ENCODE peak calls at places on chromosomes 13 and 19, in four cellular contexts. One of them, this sample, is unnamed.

GRCh38 chr13:63497601-63498000 is 2082.0 kb upstream of the PCDH20 start:
- DNase-seq in stomach: no peak
- DNase-seq in lower lobe of right lung: no peak
- DNase-seq in fibroblast of lung: peak; percentile 13
- DNase-seq in this sample: peak; percentile 16

GRCh38 chr19:11453468-11454341 is 18.3 kb downstream of the PRKCSH start:
- DNase-seq in stomach: no peak
- DNase-seq in lower lobe of right lung: no peak
- DNase-seq in fibroblast of lung: no peak
- DNase-seq in this sample: no peak

GRCh38 chr13:39765801-39766463 is 110.5 kb downstream of the COG6 start:
- DNase-seq in stomach: peak; percentile 46
- DNase-seq in lower lobe of right lung: peak; percentile 50
- DNase-seq in fibroblast of lung: peak; percentile 37
- DNase-seq in this sample: peak; percentile 40

GRCh38 chr19:2055871-2056809 is 5.1 kb upstream of the MKNK2 start:
- DNase-seq in stomach: no peak
- DNase-seq in lower lobe of right lung: no peak
- DNase-seq in fibroblast of lung: peak; percentile 74
- DNase-seq in this sample: no peak

GRCh38 chr13:77429320-77430142 is 102.6 kb upstream of the MYCBP2 start:
- DNase-seq in stomach: no peak
- DNase-seq in lower lobe of right lung: no peak
- DNase-seq in fibroblast of lung: peak; percentile 78
- DNase-seq in this sample: no peak

GRCh38 chr13:52838433-52839107 is 9.9 kb downstream of the PCDH8 start:
- DNase-seq in stomach: no peak
- DNase-seq in lower lobe of right lung: no peak
- DNase-seq in fibroblast of lung: no peak
- DNase-seq in this sample: no peak

GRCh38 chr13:104586010-104586746 is 1520.0 kb upstream of the SLC10A2 start:
- DNase-seq in stomach: no peak
- DNase-seq in lower lobe of right lung: no peak
- DNase-seq in fibroblast of lung: peak; percentile 85
- DNase-seq in this sample: peak; percentile 93

GRCh38 chr13:109840201-109840892 is 54.0 kb upstream of the IRS2 start:
- DNase-seq in stomach: no peak
- DNase-seq in lower lobe of right lung: no peak
- DNase-seq in fibroblast of lung: peak; percentile 81
- DNase-seq in this sample: no peak

GRCh38 chr13:105925496-105925895 is 610.0 kb downstream of the EFNB2 start:
- DNase-seq in stomach: no peak
- DNase-seq in lower lobe of right lung: no peak
- DNase-seq in fibroblast of lung: peak; percentile 82
- DNase-seq in this sample: peak; percentile 81

GRCh38 chr13:25114220-25114619 is 18.3 kb downstream of the PABPC3 start:
- DNase-seq in stomach: peak; percentile 71
- DNase-seq in lower lobe of right lung: no peak
- DNase-seq in fibroblast of lung: peak; percentile 58
- DNase-seq in this sample: peak; percentile 82

GRCh38 chr13:109332501-109333499 is 453.6 kb downstream of the IRS2 start:
- DNase-seq in stomach: peak; percentile 44
- DNase-seq in lower lobe of right lung: no peak
- DNase-seq in fibroblast of lung: no peak
- DNase-seq in this sample: no peak

GRCh38 chr13:38680912-38681311 is 6.0 kb upstream of the FREM2 start:
- DNase-seq in stomach: no peak
- DNase-seq in lower lobe of right lung: no peak
- DNase-seq in fibroblast of lung: no peak
- DNase-seq in this sample: no peak

GRCh38 chr19:39372047-39372802 is 18.7 kb downstream of the PAF1 start:
- DNase-seq in stomach: peak; percentile 52
- DNase-seq in lower lobe of right lung: peak; percentile 56
- DNase-seq in fibroblast of lung: peak; percentile 97
- DNase-seq in this sample: peak; percentile 99

GRCh38 chr19:35533822-35534521 is 716 bp downstream of the GAPDHS start:
- DNase-seq in stomach: peak; percentile 55
- DNase-seq in lower lobe of right lung: peak; percentile 72
- DNase-seq in fibroblast of lung: peak; percentile 26
- DNase-seq in this sample: peak; percentile 57

GRCh38 chr19:39405930-39406655 is 554 bp upstream of the ZFP36 start:
- DNase-seq in stomach: no peak
- DNase-seq in lower lobe of right lung: no peak
- DNase-seq in fibroblast of lung: no peak
- DNase-seq in this sample: no peak

GRCh38 chr13:25977216-25977615 is 74.6 kb downstream of the SHISA2 start:
- DNase-seq in stomach: no peak
- DNase-seq in lower lobe of right lung: no peak
- DNase-seq in fibroblast of lung: peak; percentile 21
- DNase-seq in this sample: peak; percentile 10

DNA sequence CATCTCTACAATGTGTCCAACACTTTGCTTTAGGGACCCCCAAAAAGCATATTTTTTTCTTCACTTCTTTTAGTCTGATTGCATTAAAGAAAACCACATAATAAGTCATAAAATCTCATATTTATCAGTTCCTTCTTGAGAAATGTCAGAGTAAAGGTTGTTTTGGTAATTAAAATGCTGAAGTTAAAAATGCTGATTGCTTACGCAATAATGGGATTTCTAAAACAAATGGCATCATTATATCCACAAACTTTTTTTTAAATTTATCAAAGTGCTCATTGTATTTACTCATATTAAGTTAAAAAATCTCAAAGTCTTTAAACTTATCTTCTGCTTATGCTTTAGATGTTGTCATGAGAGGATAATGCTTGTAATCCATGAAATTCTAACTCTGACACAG is 737.2 kb upstream of the ARGLU1 start:
- DNase-seq in stomach: no peak
- DNase-seq in lower lobe of right lung: no peak
- DNase-seq in fibroblast of lung: no peak
- DNase-seq in this sample: no peak
- H3K36me3 ChIP-seq in stomach: no peaks in the 10 kb centered on the region
- H3K36me3 ChIP-seq in lower lobe of right lung: no peaks in the 10 kb centered on the region
- H3K36me3 ChIP-seq in fibroblast of lung: no peaks in the 10 kb centered on the region
- H3K36me3 ChIP-seq in this sample: no peaks in the 10 kb centered on the region

GRCh38 chr19:15934332-15935078 is at the start of gene CYP4F11:
- DNase-seq in stomach: peak; percentile 96
- DNase-seq in lower lobe of right lung: peak; percentile 87
- DNase-seq in fibroblast of lung: no peak
- DNase-seq in this sample: no peak
- H3K9me3 ChIP-seq in stomach: peaks cover 5% of the 10 kb centered on the region
- H3K9me3 ChIP-seq in lower lobe of right lung: no peaks in the 10 kb centered on the region
- H3K9me3 ChIP-seq in fibroblast of lung: no peaks in the 10 kb centered on the region
- H3K9me3 ChIP-seq in this sample: no peaks in the 10 kb centered on the region

DNA sequence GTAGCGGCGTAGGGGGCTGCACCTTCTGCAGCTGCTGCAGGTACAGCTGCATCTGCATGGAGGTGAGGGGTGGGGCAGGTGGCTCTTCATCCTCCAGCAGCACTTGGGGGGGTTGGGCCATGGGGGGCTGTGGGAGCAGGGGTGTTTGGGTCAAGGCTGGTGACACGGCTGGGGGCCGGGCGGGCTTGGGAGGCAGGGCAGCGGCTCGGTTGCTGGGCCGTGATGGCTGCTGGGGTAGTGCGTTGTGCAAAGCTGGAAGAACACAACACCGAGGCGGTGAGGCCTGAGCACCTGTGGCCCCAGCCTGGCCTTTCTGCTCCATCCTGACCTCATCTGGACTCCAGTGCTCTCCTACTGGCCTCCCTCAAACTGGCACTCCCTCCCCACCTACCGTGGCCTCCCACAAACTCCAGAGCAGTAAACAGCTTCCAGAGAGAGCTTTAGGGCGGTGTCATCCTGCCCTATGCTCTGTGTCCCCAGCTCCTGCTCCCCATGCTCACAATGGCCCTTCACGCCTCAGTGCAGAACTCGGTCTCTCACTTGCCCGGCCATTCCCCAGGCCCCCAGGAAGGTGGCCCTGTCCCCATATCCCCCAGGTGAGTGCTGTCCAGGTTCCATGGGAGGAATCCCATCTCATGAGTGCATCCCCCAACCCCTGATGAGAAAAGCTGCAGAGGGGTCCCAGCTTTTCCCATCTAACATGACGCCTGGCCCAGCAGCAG is 11.1 kb upstream of the EPHX3 start:
- DNase-seq in stomach: no peak
- DNase-seq in lower lobe of right lung: no peak
- DNase-seq in fibroblast of lung: no peak
- DNase-seq in this sample: no peak
- H3K36me3 ChIP-seq in stomach: peaks cover 100% of the 10 kb centered on the region
- H3K36me3 ChIP-seq in lower lobe of right lung: peaks cover 94% of the 10 kb centered on the region
- H3K36me3 ChIP-seq in fibroblast of lung: peaks cover 42% of the 10 kb centered on the region
- H3K36me3 ChIP-seq in this sample: peaks cover 52% of the 10 kb centered on the region

GRCh38 chr19:9353011-9353410 is 9.8 kb upstream of the ZNF177 start:
- DNase-seq in stomach: no peak
- DNase-seq in lower lobe of right lung: no peak
- DNase-seq in fibroblast of lung: no peak
- DNase-seq in this sample: no peak
- H3K9me3 ChIP-seq in stomach: peaks cover 100% of the 10 kb centered on the region
- H3K9me3 ChIP-seq in lower lobe of right lung: peaks cover 98% of the 10 kb centered on the region
- H3K9me3 ChIP-seq in fibroblast of lung: no peaks in the 10 kb centered on the region
- H3K9me3 ChIP-seq in this sample: no peaks in the 10 kb centered on the region

GRCh38 chr19:23872282-23872919 is 42.3 kb upstream of the ZNF726 start:
- DNase-seq in stomach: no peak
- DNase-seq in lower lobe of right lung: no peak
- DNase-seq in fibroblast of lung: no peak
- DNase-seq in this sample: no peak

GRCh38 chr19:23867895-23868294 is 46.8 kb upstream of the ZNF726 start:
- DNase-seq in stomach: no peak
- DNase-seq in lower lobe of right lung: no peak
- DNase-seq in fibroblast of lung: no peak
- DNase-seq in this sample: no peak

DNA sequence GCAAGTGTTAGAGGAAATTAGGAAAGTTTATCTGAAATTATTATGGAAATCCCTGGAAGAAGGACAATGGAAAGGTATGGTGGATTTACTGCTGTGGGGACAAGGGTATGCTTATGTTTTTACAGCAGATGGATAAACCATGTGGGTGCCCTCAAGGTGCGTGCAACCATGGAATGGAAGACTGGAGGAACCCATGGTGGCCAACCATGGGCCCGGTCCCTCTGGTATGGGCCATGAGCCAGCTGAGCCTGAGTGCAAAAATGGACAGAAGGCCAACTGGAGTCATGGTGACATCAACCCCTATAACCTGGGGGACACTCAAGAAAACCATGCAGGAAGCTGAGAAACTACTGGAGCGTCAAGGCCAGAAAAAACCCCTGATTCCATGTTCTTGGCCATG is 46.1 kb upstream of the ZNF726 start:
- DNase-seq in stomach: no peak
- DNase-seq in lower lobe of right lung: no peak
- DNase-seq in fibroblast of lung: no peak
- DNase-seq in this sample: no peak
- H3K36me3 ChIP-seq in stomach: peaks cover 6% of the 10 kb centered on the region
- H3K36me3 ChIP-seq in lower lobe of right lung: no peaks in the 10 kb centered on the region
- H3K36me3 ChIP-seq in fibroblast of lung: no peaks in the 10 kb centered on the region
- H3K36me3 ChIP-seq in this sample: no peaks in the 10 kb centered on the region

GRCh38 chr13:41608779-41609178 is 151.4 kb downstream of the RGCC start:
- DNase-seq in stomach: no peak
- DNase-seq in lower lobe of right lung: no peak
- DNase-seq in fibroblast of lung: peak; percentile 45
- DNase-seq in this sample: no peak

GRCh38 chr13:41605319-41606285 is 148.3 kb downstream of the RGCC start:
- DNase-seq in stomach: no peak
- DNase-seq in lower lobe of right lung: no peak
- DNase-seq in fibroblast of lung: peak; percentile 12
- DNase-seq in this sample: no peak

GRCh38 chr13:41608111-41608510 is 150.8 kb downstream of the RGCC start:
- DNase-seq in stomach: no peak
- DNase-seq in lower lobe of right lung: no peak
- DNase-seq in fibroblast of lung: no peak
- DNase-seq in this sample: no peak

GRCh38 chr13:41603917-41604316 is 146.6 kb downstream of the RGCC start:
- DNase-seq in stomach: no peak
- DNase-seq in lower lobe of right lung: no peak
- DNase-seq in fibroblast of lung: peak; percentile 67
- DNase-seq in this sample: no peak

GRCh38 chr13:41606646-41607045 is 149.3 kb downstream of the RGCC start:
- DNase-seq in stomach: no peak
- DNase-seq in lower lobe of right lung: no peak
- DNase-seq in fibroblast of lung: no peak
- DNase-seq in this sample: no peak
- H3K9me3 ChIP-seq in stomach: no peaks in the 10 kb centered on the region
- H3K9me3 ChIP-seq in lower lobe of right lung: no peaks in the 10 kb centered on the region
- H3K9me3 ChIP-seq in fibroblast of lung: no peaks in the 10 kb centered on the region
- H3K9me3 ChIP-seq in this sample: no peaks in the 10 kb centered on the region

DNA sequence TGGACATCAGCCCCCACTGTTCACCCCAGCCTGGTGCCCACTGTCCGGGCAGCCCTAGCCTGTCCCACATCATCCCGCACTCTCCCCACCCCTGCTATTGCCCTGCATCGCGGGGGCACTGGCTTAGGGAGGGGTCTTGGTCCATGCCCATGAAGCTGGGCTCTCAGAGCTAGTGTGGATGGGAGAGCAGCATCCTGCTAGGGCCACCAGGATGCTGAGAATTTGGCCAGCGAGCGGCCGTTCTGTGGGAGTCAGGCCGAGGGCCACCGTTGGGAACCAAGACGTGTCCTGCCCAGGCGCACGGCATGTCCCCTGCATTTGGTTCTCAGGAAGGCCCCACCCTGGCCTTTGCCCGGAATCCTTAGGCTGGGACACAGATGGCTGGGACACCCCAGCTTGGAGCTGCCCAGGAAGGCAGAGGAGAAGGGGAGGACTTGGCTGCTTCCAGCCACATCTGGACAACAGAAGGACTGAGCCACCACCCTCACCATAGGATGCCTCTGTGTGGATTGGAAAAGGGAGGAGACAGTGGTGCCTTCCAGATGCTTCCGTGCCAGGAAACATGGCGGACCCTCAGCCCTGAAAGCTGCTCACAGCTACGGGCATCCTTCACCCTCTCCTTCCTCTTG is 14.6 kb downstream of the ADGRE5 start:
- DNase-seq in stomach: no peak
- DNase-seq in lower lobe of right lung: no peak
- DNase-seq in fibroblast of lung: no peak
- DNase-seq in this sample: no peak
- H3K36me3 ChIP-seq in stomach: peaks cover 88% of the 10 kb centered on the region
- H3K36me3 ChIP-seq in lower lobe of right lung: peaks cover 97% of the 10 kb centered on the region
- H3K36me3 ChIP-seq in fibroblast of lung: peaks cover 16% of the 10 kb centered on the region
- H3K36me3 ChIP-seq in this sample: no peaks in the 10 kb centered on the region

GRCh38 chr19:19946226-19946625 is 45.5 kb downstream of the ZNF93 start:
- DNase-seq in stomach: no peak
- DNase-seq in lower lobe of right lung: no peak
- DNase-seq in fibroblast of lung: no peak
- DNase-seq in this sample: no peak

GRCh38 chr19:19943848-19944582 is 43.3 kb downstream of the ZNF93 start:
- DNase-seq in stomach: no peak
- DNase-seq in lower lobe of right lung: no peak
- DNase-seq in fibroblast of lung: no peak
- DNase-seq in this sample: no peak

GRCh38 chr19:19944583-19944880 is 43.8 kb downstream of the ZNF93 start:
- DNase-seq in stomach: no peak
- DNase-seq in lower lobe of right lung: no peak
- DNase-seq in fibroblast of lung: no peak
- DNase-seq in this sample: no peak

GRCh38 chr19:19948800-19949199 is 48.1 kb downstream of the ZNF93 start:
- DNase-seq in stomach: no peak
- DNase-seq in lower lobe of right lung: no peak
- DNase-seq in fibroblast of lung: no peak
- DNase-seq in this sample: no peak
- H3K9me3 ChIP-seq in stomach: peaks cover 56% of the 10 kb centered on the region
- H3K9me3 ChIP-seq in lower lobe of right lung: no peaks in the 10 kb centered on the region
- H3K9me3 ChIP-seq in fibroblast of lung: no peaks in the 10 kb centered on the region
- H3K9me3 ChIP-seq in this sample: no peaks in the 10 kb centered on the region